ENCODE peak calls at places on chromosomes 5 and 9, in six cellular contexts. One of them, this sample, is unnamed. For H3K4me1, the result is how much of the 10 kb centered on the place peaks cover.

GRCh38 chr5:9302228-9302627 is 243.6 kb downstream of the SEMA5A start:
- DNase-seq in DND-41: no peak
- DNase-seq in fibroblast of lung: peak
- DNase-seq in K562: no peak
- DNase-seq in mesendoderm: no peak
- DNase-seq in GM23338: no peak
- DNase-seq in this sample: no peak

GRCh38 chr9:92986175-92987110 is 39.1 kb downstream of the FGD3 start:
- DNase-seq in DND-41: peak
- DNase-seq in fibroblast of lung: no peak
- DNase-seq in K562: no peak
- DNase-seq in mesendoderm: peak
- DNase-seq in GM23338: peak
- DNase-seq in this sample: no peak

GRCh38 chr9:33287087-33287490 is 3.2 kb upstream of the NFX1 start:
- DNase-seq in DND-41: peak
- DNase-seq in fibroblast of lung: peak
- DNase-seq in K562: no peak
- DNase-seq in mesendoderm: peak
- DNase-seq in GM23338: peak
- DNase-seq in this sample: peak

GRCh38 chr9:119304566-119304965 is 64.7 kb downstream of the BRINP1 start:
- DNase-seq in DND-41: no peak
- DNase-seq in fibroblast of lung: no peak
- DNase-seq in K562: no peak
- DNase-seq in mesendoderm: no peak
- DNase-seq in GM23338: peak
- DNase-seq in this sample: no peak

GRCh38 chr5:179754024-179754423 is 21.4 kb downstream of the MAML1 start:
- DNase-seq in DND-41: no peak
- DNase-seq in fibroblast of lung: no peak
- DNase-seq in K562: no peak
- DNase-seq in mesendoderm: no peak
- DNase-seq in GM23338: no peak
- DNase-seq in this sample: no peak

GRCh38 chr9:129393064-129393463 is 215.0 kb upstream of the IER5L start:
- DNase-seq in DND-41: no peak
- DNase-seq in fibroblast of lung: no peak
- DNase-seq in K562: no peak
- DNase-seq in mesendoderm: no peak
- DNase-seq in GM23338: no peak
- DNase-seq in this sample: no peak

GRCh38 chr5:57117601-57118000 is 56.3 kb upstream of the GPBP1 start:
- DNase-seq in DND-41: peak
- DNase-seq in fibroblast of lung: peak
- DNase-seq in K562: no peak
- DNase-seq in mesendoderm: no peak
- DNase-seq in GM23338: no peak
- DNase-seq in this sample: no peak

GRCh38 chr9:136485651-136486050 is 2.8 kb upstream of the SEC16A start:
- DNase-seq in DND-41: no peak
- DNase-seq in fibroblast of lung: no peak
- DNase-seq in K562: no peak
- DNase-seq in mesendoderm: no peak
- DNase-seq in GM23338: no peak
- DNase-seq in this sample: no peak

GRCh38 chr5:82045526-82046267 is 73.9 kb downstream of the ATG10 start:
- DNase-seq in DND-41: no peak
- DNase-seq in fibroblast of lung: peak
- DNase-seq in K562: no peak
- DNase-seq in mesendoderm: no peak
- DNase-seq in GM23338: no peak
- DNase-seq in this sample: no peak

GRCh38 chr5:109996246-109996645 is 306.5 kb downstream of the MAN2A1 start:
- DNase-seq in DND-41: no peak
- DNase-seq in fibroblast of lung: peak
- DNase-seq in K562: no peak
- DNase-seq in mesendoderm: no peak
- DNase-seq in GM23338: no peak
- DNase-seq in this sample: no peak

GRCh38 chr9:92406506-92406905 is 2.1 kb upstream of the OGN start:
- DNase-seq in DND-41: peak
- DNase-seq in fibroblast of lung: peak
- DNase-seq in K562: no peak
- DNase-seq in mesendoderm: no peak
- DNase-seq in GM23338: no peak
- DNase-seq in this sample: no peak

GRCh38 chr9:89465726-89466308 is 32.1 kb downstream of the SEMA4D start:
- DNase-seq in DND-41: no peak
- DNase-seq in fibroblast of lung: no peak
- DNase-seq in K562: no peak
- DNase-seq in mesendoderm: no peak
- DNase-seq in GM23338: no peak
- DNase-seq in this sample: no peak

GRCh38 chr5:6818594-6819512 is 105.6 kb downstream of the TENT4A start:
- DNase-seq in DND-41: no peak
- DNase-seq in fibroblast of lung: no peak
- DNase-seq in K562: no peak
- DNase-seq in mesendoderm: peak
- DNase-seq in GM23338: no peak
- DNase-seq in this sample: no peak

GRCh38 chr5:34687269-34688011 is 31.3 kb downstream of the RAI14 start:
- DNase-seq in DND-41: no peak
- DNase-seq in fibroblast of lung: peak
- DNase-seq in K562: peak
- DNase-seq in mesendoderm: no peak
- DNase-seq in GM23338: no peak
- DNase-seq in this sample: peak

GRCh38 chr9:98887918-98888510 is 55.7 kb upstream of the COL15A1 start:
- DNase-seq in DND-41: no peak
- DNase-seq in fibroblast of lung: peak
- DNase-seq in K562: no peak
- DNase-seq in mesendoderm: no peak
- DNase-seq in GM23338: no peak
- DNase-seq in this sample: no peak
- H3K4me3 ChIP-seq in DND-41: no peak
- H3K4me3 ChIP-seq in fibroblast of lung: no peak
- H3K4me3 ChIP-seq in K562: no peak
- H3K4me3 ChIP-seq in mesendoderm: no peak
- H3K4me3 ChIP-seq in GM23338: no peak
- H3K4me3 ChIP-seq in this sample: no peak

DNA sequence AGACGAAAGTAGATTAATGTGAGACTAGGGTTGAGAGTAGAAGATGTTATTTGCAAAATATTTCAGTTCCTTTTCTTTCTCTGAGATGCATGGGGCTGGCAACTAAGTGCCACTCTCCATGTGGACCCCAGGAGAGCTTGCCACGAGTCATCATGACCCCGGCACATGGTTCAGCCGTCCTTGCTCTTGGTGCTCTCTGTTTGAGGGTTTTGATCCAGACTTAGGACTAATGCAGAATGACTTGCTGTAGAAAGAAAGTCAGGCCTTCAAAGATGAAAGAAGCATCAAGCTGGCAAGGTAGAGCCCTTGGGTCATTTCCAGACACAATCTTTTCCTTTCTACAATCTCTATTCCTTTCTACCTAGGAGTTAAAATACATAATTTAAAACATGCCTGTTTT is 84.7 kb downstream of the RASGRF2 start:
- DNase-seq in DND-41: no peak
- DNase-seq in fibroblast of lung: no peak
- DNase-seq in K562: no peak
- DNase-seq in mesendoderm: no peak
- DNase-seq in GM23338: no peak
- DNase-seq in this sample: no peak
- H3K4me1 ChIP-seq in DND-41: under half
- H3K4me1 ChIP-seq in fibroblast of lung: under half
- H3K4me1 ChIP-seq in K562: under half
- H3K4me1 ChIP-seq in mesendoderm: under half
- H3K4me1 ChIP-seq in GM23338: under half
- H3K4me1 ChIP-seq in this sample: under half

GRCh38 chr5:151492729-151493128 is 45.3 kb downstream of the SLC36A1 start:
- DNase-seq in DND-41: no peak
- DNase-seq in fibroblast of lung: peak
- DNase-seq in K562: no peak
- DNase-seq in mesendoderm: peak
- DNase-seq in GM23338: no peak
- DNase-seq in this sample: no peak

GRCh38 chr5:151487544-151487943 is 40.1 kb downstream of the SLC36A1 start:
- DNase-seq in DND-41: no peak
- DNase-seq in fibroblast of lung: no peak
- DNase-seq in K562: no peak
- DNase-seq in mesendoderm: no peak
- DNase-seq in GM23338: no peak
- DNase-seq in this sample: no peak

GRCh38 chr5:151493599-151494136 is 46.3 kb downstream of the SLC36A1 start:
- DNase-seq in DND-41: no peak
- DNase-seq in fibroblast of lung: no peak
- DNase-seq in K562: no peak
- DNase-seq in mesendoderm: no peak
- DNase-seq in GM23338: no peak
- DNase-seq in this sample: no peak

GRCh38 chr5:151490617-151491016 is 43.2 kb downstream of the SLC36A1 start:
- DNase-seq in DND-41: no peak
- DNase-seq in fibroblast of lung: no peak
- DNase-seq in K562: no peak
- DNase-seq in mesendoderm: no peak
- DNase-seq in GM23338: no peak
- DNase-seq in this sample: no peak

GRCh38 chr5:151491059-151491458 is 43.7 kb downstream of the SLC36A1 start:
- DNase-seq in DND-41: no peak
- DNase-seq in fibroblast of lung: no peak
- DNase-seq in K562: no peak
- DNase-seq in mesendoderm: no peak
- DNase-seq in GM23338: no peak
- DNase-seq in this sample: no peak
- H3K4me2 ChIP-seq in DND-41: no peak
- H3K4me2 ChIP-seq in fibroblast of lung: no peak
- H3K4me2 ChIP-seq in K562: no peak
- H3K4me2 ChIP-seq in mesendoderm: no peak
- H3K4me2 ChIP-seq in GM23338: no peak
- H3K4me2 ChIP-seq in this sample: no peak

GRCh38 chr9:133124123-133124948 is 3.3 kb upstream of the RALGDS start:
- DNase-seq in DND-41: no peak
- DNase-seq in fibroblast of lung: no peak
- DNase-seq in K562: no peak
- DNase-seq in mesendoderm: no peak
- DNase-seq in GM23338: no peak
- DNase-seq in this sample: no peak

GRCh38 chr9:133128152-133128551 is 7.1 kb upstream of the RALGDS start:
- DNase-seq in DND-41: no peak
- DNase-seq in fibroblast of lung: no peak
- DNase-seq in K562: no peak
- DNase-seq in mesendoderm: no peak
- DNase-seq in GM23338: no peak
- DNase-seq in this sample: no peak

GRCh38 chr9:133126697-133127339 is 5.8 kb upstream of the RALGDS start:
- DNase-seq in DND-41: no peak
- DNase-seq in fibroblast of lung: peak
- DNase-seq in K562: no peak
- DNase-seq in mesendoderm: no peak
- DNase-seq in GM23338: no peak
- DNase-seq in this sample: no peak

GRCh38 chr9:133127340-133127981 is 6.4 kb upstream of the RALGDS start:
- DNase-seq in DND-41: no peak
- DNase-seq in fibroblast of lung: peak
- DNase-seq in K562: no peak
- DNase-seq in mesendoderm: no peak
- DNase-seq in GM23338: no peak
- DNase-seq in this sample: peak

DNA sequence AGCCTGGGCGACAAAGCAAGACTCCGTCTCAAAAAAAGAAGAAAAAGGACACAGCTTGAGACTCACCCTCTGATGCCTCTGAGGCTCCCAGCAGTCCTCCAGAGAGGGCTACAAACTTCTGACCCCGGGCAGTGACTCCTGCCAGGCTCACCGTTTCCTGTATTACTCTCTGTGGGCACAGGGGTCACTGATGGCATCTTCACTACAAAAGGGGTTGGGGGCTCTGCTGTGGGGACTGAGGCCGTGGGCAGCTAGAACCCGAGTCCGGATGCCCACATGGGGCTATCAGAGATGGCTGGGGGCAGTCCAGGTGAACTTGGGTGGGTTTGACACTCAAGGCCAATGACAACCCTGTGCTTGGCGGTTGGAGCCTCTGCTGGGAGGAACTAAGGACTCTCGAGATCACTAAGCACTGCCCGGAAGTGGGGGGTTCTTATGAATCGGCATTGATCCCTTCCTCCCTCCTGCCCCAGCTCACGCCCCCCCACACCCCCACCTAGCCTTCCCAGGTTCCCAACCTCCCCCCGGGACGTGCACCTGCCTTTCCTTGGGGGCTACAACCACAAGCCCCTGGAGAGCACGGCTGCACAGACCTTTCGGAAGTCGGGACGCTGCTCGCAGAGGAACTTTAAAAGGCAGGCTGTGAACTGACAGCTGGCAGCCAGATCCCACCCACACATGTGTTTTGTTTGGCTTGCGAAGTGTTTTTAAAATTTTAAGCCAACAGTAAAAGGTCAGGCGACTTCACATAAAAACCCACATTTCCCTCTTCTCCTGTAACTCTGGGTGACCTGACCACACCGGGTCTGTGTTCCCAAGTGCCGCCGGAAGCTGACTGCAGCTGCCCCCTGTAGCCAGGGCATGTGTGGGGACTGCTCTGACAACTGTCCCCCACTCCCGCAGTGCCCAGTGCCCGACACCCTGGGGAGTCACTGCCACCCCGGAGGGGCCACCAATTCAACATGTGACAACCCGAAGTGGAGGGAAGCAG is 5.0 kb upstream of the RALGDS start:
- DNase-seq in DND-41: no peak
- DNase-seq in fibroblast of lung: peak
- DNase-seq in K562: no peak
- DNase-seq in mesendoderm: no peak
- DNase-seq in GM23338: no peak
- DNase-seq in this sample: no peak
- H3K4me3 ChIP-seq in DND-41: no peak
- H3K4me3 ChIP-seq in fibroblast of lung: no peak
- H3K4me3 ChIP-seq in K562: no peak
- H3K4me3 ChIP-seq in mesendoderm: no peak
- H3K4me3 ChIP-seq in GM23338: no peak
- H3K4me3 ChIP-seq in this sample: no peak

This sample was measured in PC-9.